ENCODE peak calls at places on chromosomes 3 and 15, in six cellular contexts. D, B, G, A, O and L are unnamed samples.

GRCh38 chr3:12741205-12741604 is 17.9 kb downstream of the TMEM40 start:
- DNase-seq in O (no peak), A (no peak), B (no peak), D (no peak), G (no peak), L (no peak)

GRCh38 chr3:139378587-139378986 is 10.9 kb downstream of the COPB2 start:
- DNase-seq in B (no peak), G (no peak), D (no peak), A (no peak), O (no peak), L (no peak)

GRCh38 chr15:64854041-64854440 is 12.3 kb downstream of the PLEKHO2 start:
- DNase-seq in O (no peak), D (no peak), G (no peak), A (no peak), B (no peak), L (no peak)

GRCh38 chr3:155282416-155283091 is 10.9 kb downstream of the STRIT1 start:
- DNase-seq in O (no peak), G (no peak), B (no peak), A (peak), D (no peak), L (no peak)

GRCh38 chr3:173371848-173372487 is 25.6 kb upstream of the NLGN1 start:
- DNase-seq in B (no peak), O (no peak), D (peak), G (peak), A (no peak), L (no peak)

GRCh38 chr3:14804835-14805780 is 13.7 kb upstream of the FGD5 start:
- DNase-seq in B (no peak), G (no peak), O (no peak), D (no peak), A (no peak), L (no peak)

GRCh38 chr3:188944108-188944507 is 227.7 kb upstream of the TPRG1 start:
- DNase-seq in O (no peak), B (no peak), G (no peak), D (no peak), A (no peak), L (no peak)

GRCh38 chr3:86537171-86537570 is 453.8 kb downstream of the VGLL3 start:
- DNase-seq in B (no peak), G (no peak), D (no peak), A (no peak), O (no peak), L (no peak)

GRCh38 chr15:100934735-100935134 is 15.6 kb downstream of the LRRK1 start:
- DNase-seq in D (no peak), G (peak), B (no peak), A (no peak), O (no peak), L (no peak)

GRCh38 chr15:31469801-31470545 is 143.3 kb downstream of the KLF13 start:
- DNase-seq in A (no peak), O (no peak), G (peak), D (peak), B (no peak), L (no peak)

GRCh38 chr15:43872416-43873020 is 45.7 kb downstream of the WDR76 start:
- DNase-seq in D (peak), A (peak), B (peak), G (peak), O (no peak), L (peak)

DNA sequence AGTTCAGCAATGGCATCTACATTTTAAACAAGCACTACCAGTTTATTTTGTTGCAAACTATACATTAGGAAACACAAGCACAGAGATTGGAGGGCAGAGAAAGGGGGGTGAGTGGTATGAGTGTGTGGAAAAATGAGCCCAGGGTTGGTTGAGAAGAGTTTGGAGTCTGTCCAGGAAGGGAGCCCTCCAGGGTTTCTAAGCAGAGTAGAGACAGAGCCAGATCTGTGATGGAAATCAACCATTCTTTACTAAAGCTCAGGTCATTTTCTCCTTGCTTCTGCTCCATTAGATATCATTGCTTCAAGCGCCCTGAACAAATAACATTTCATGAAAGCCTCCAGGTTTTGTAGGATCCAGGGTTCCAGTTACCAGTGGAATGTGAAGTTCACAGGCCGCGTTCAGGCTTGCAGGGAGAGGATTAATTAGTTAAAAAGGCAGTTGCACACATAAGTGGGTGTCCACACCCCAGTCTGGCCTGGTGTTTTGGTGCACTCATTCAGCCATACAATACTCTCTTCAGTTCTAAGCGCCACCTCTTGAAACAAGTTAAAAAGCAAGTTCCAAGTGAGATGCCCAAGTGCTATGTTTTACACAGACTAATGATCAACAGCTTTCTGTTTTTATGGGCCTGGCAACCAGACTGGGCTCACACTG is 16.5 kb upstream of the BOC start:
- DNase-seq in A (no peak), B (no peak), D (no peak), O (no peak), G (no peak), L (no peak)
- TF ChIP-seq EP300 in A (no peak), B (no peak), D (no peak), O (no peak), G (no peak), L (no peak)

DNA sequence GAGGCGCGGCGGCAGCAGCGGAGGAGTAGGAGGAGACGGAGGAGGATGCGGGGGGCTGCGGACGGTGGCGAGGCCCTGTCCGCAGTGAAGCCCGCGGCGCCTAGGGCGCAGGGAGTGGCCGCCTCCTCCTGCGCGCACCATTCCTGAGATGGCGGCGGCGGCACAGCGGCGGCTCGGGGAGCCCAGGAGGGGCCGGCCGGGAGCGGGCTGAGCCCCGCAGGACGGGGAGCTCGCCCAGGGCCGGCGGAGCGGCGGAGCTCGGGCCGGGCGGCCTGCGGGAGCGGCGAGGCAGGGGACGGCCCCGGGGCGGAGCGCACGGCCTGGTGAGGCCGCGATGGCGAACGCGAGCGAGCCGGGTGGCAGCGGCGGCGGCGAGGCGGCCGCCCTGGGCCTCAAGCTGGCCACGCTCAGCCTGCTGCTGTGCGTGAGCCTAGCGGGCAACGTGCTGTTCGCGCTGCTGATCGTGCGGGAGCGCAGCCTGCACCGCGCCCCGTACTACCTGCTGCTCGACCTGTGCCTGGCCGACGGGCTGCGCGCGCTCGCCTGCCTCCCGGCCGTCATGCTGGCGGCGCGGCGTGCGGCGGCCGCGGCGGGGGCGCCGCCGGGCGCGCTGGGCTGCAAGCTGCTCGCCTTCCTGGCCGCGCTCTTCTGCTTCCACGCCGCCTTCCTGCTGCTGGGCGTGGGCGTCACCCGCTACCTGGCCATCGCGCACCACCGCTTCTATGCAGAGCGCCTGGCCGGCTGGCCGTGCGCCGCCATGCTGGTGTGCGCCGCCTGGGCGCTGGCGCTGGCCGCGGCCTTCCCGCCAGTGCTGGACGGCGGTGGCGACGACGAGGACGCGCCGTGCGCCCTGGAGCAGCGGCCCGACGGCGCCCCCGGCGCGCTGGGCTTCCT is at the start of gene GPR27:
- DNase-seq in B (peak), O (no peak), A (no peak), D (no peak), G (peak), L (no peak)
- TF ChIP-seq EP300 in B (no peak), O (no peak), A (no peak), D (no peak), G (no peak), L (no peak)

GRCh38 chr3:192435241-192435640 is 292.1 kb downstream of the FGF12 start:
- DNase-seq in D (no peak), G (no peak), O (no peak), A (no peak), B (no peak), L (no peak)

GRCh38 chr3:192434186-192434585 is 293.2 kb downstream of the FGF12 start:
- DNase-seq in O (no peak), A (no peak), B (no peak), D (no peak), G (no peak), L (no peak)

GRCh38 chr3:192433704-192434103 is 293.6 kb downstream of the FGF12 start:
- DNase-seq in A (no peak), D (no peak), O (no peak), B (peak), G (no peak), L (peak)
- TF ChIP-seq EP300 in A (no peak), D (no peak), O (no peak), B (no peak), G (no peak), L (no peak)

GRCh38 chr3:55770077-55770476 is 283.0 kb upstream of the WNT5A start:
- DNase-seq in O (peak), G (no peak), D (no peak), A (no peak), B (no peak), L (no peak)
- TF ChIP-seq EP300 in O (no peak), G (no peak), D (no peak), A (no peak), B (no peak), L (no peak)

DNA sequence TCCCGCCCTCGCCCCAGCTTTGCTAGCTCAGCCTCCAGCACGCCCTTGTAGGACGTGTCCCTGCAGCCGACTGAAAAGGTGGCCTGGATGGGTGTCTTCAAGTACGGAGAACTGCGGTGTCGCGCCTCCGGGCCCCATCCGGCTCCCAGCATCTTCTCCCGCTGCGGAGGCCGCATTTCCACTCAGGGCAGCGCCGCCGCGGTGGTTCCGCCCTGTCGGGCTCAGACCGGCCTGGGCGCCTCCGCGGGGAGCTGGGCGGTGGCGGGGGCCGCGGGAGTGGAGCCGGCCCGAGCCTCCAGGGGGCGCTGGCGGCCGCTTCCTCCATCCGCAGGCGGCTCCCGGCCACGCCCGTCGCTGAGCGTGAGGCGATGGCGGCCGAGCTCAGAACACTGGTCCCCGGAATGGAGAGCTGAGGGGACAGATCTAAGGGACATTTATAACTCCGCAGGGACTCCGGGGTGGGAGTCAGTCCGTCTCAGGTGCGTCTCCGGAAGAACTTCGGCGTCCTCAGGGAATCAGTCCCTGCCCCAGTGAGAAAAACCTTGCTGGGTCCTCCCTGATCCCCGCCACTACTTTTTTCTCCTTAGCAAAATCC is 13.6 kb upstream of the SMCO1 start:
- DNase-seq in A (peak), B (peak), G (peak), O (peak), D (peak), L (no peak)
- TF ChIP-seq EP300 in A (no peak), B (no peak), G (no peak), O (no peak), D (no peak), L (no peak)

DNA sequence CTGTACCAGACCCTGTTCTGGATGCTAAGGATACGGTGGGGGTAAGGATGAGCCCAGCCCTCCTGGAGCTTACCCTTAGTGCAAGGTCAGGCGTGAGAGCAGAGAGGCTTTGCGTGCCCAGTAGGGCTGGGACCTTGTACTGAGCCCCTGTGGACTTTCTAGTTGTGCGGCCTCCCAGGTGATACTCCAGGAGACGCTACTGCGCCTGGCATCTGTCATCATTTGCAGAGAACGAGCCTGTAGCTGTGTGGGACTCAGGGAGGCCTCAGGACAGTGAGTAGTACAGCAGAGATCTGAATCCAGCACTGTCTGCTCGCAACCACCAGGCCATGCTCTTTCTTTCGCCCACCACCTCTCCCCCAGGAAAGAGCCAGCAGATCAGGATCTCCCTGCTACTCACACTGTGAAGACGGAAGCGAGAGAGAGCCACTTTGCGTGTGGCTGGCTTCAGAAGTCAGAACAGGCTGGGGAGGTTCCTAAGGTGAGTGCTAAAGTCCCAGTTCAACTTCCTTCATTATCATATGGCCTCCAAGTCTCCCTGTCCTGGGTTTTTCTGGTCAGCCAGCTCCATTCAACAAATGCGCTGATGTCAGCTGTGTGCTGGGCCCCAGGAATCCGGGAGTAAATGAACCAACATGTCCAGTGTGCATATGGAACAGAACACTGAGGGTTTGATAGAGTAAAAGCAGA is 38.2 kb upstream of the ITGA11 start:
- DNase-seq in B (no peak), A (no peak), D (no peak), O (peak), G (no peak), L (no peak)
- TF ChIP-seq EP300 in B (no peak), A (no peak), D (no peak), O (no peak), G (no peak), L (no peak)

GRCh38 chr3:183508818-183509217 is 46.7 kb downstream of the KLHL6 start:
- DNase-seq in G (no peak), B (no peak), D (no peak), A (no peak), O (no peak), L (no peak)
- TF ChIP-seq EP300 in G (no peak), B (no peak), D (no peak), A (no peak), O (no peak), L (no peak)

DNA sequence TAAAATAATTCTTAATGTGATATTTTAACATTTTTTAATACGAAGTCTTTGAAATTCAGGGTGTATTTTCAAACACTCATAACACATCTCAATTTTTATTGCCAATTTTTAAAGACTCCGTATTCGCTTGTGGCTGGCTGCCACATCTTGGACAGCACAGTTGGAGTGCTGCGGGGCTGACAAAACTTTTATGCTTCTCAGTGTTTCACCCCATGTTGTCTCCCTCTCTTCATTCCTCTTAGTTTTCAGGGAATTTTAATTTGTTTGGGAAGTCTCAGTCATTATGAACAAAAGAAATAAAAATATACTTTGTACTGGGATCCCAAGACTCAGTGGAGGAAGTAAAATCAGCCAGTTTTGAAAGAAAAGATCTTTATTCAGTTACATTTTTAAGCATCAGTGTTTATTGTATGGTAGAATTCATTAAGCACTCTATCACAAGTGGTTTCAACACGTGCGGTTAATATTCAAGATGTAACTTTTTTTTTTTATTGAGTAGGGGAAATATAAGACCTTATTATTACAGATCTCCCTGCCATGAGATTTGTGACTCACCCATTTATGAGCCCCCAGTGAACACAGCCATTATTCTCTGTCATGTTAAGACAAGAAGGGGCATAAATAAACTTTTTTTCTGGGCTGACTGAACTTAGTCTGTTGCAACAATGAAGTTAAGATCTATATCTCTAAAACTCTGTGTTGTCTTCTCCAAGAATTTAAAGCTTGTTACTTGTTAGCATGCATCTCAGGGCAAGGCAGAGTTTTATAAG is 26.8 kb downstream of the KAT2B start:
- DNase-seq in G (no peak), D (peak), B (no peak), A (no peak), O (no peak), L (no peak)
- TF ChIP-seq EP300 in G (no peak), D (no peak), B (no peak), A (no peak), O (no peak), L (no peak)

GRCh38 chr3:191592105-191592504 is 131.1 kb downstream of the PYDC2 start:
- DNase-seq in D (no peak), O (no peak), A (no peak), B (no peak), G (no peak), L (no peak)
- TF ChIP-seq EP300 in D (no peak), O (no peak), A (no peak), B (no peak), G (no peak), L (no peak)

GRCh38 chr3:65173841-65174240 is 486.0 kb upstream of the ADAMTS9 start:
- DNase-seq in A (no peak), G (no peak), D (no peak), O (no peak), B (no peak), L (no peak)

GRCh38 chr3:65166531-65166930 is 478.7 kb upstream of the ADAMTS9 start:
- DNase-seq in O (no peak), B (no peak), D (no peak), G (no peak), A (no peak), L (no peak)

GRCh38 chr3:65170357-65171090 is 482.7 kb upstream of the ADAMTS9 start:
- DNase-seq in G (no peak), D (peak), O (peak), A (no peak), B (no peak), L (no peak)

GRCh38 chr3:65168547-65168946 is 480.7 kb upstream of the ADAMTS9 start:
- DNase-seq in O (no peak), D (no peak), G (no peak), B (no peak), A (no peak), L (no peak)
- TF ChIP-seq EP300 in O (no peak), D (no peak), G (no peak), B (no peak), A (no peak), L (no peak)